ENCODE peak calls at places on chromosomes 12 and 14, in five cellular contexts. V is HCT116, W is mesenchymal stem cell, A is DND-41, F is IMR-90. H is an unnamed sample.

GRCh38 chr14:86708846-86709339 is 1178.9 kb downstream of the FLRT2 start:
- DNase-seq in W (no peak), V (no peak), F (no peak), A (no peak), H (no peak)

GRCh38 chr14:106879241-106879640 is 1352.9 kb downstream of the TMEM121 start:
- DNase-seq in F (no peak), A (peak), W (no peak), V (peak), H (peak)

GRCh38 chr12:75007133-75007532 is 202.5 kb downstream of the KCNC2 start:
- DNase-seq in A (no peak), W (no peak), F (no peak), V (no peak), H (no peak)

GRCh38 chr14:104681689-104682074 is 7.7 kb upstream of the INF2 start:
- DNase-seq in F (peak), A (no peak), V (no peak), W (peak), H (no peak)

GRCh38 chr12:75526655-75527511 is 15.5 kb upstream of the KRR1 start:
- DNase-seq in F (peak), W (peak), V (peak), A (peak), H (peak)

GRCh38 chr12:12836571-12836970 is 23.4 kb downstream of the DDX47 start:
- DNase-seq in F (no peak), V (no peak), W (no peak), A (no peak), H (no peak)

GRCh38 chr12:53603196-53603595 is 23.0 kb downstream of the ATF7 start:
- DNase-seq in A (no peak), W (no peak), V (no peak), F (no peak), H (no peak)

GRCh38 chr12:10400829-10401228 is 8.7 kb downstream of the KLRC4 start:
- DNase-seq in V (no peak), F (peak), A (no peak), W (no peak), H (no peak)

GRCh38 chr12:66111605-66112004 is 18.9 kb downstream of the LLPH start:
- DNase-seq in W (peak), A (no peak), F (no peak), V (no peak), H (no peak)

GRCh38 chr14:68451676-68452387 is 341.0 kb downstream of the ZFP36L1 start:
- DNase-seq in V (no peak), W (no peak), A (no peak), F (no peak), H (no peak)

GRCh38 chr12:53048033-53048779 is 1.7 kb upstream of the TNS2 start:
- DNase-seq in V (no peak), F (no peak), W (peak), A (no peak), H (no peak)

GRCh38 chr12:3228587-3228986 is 151.4 kb downstream of the TSPAN9 start:
- DNase-seq in A (no peak), F (no peak), W (no peak), V (no peak), H (no peak)

GRCh38 chr12:5889381-5890047 is 55.5 kb downstream of the ANO2 start:
- DNase-seq in V (peak), A (peak), F (no peak), W (no peak), H (peak)

GRCh38 chr12:50642035-50642451 is 121.9 kb upstream of the ATF1 start:
- DNase-seq in A (no peak), W (no peak), V (no peak), F (peak), H (no peak)

GRCh38 chr12:5745251-5745888 is 199.7 kb downstream of the ANO2 start:
- DNase-seq in F (peak), A (peak), V (peak), W (peak), H (peak)

GRCh38 chr12:54579696-54580333 is 8.6 kb downstream of the PPP1R1A start:
- DNase-seq in V (peak), A (peak), W (peak), F (peak), H (peak)

GRCh38 chr12:3152013-3152412 is 74.8 kb downstream of the TSPAN9 start:
- DNase-seq in F (no peak), A (no peak), V (no peak), W (peak), H (no peak)

GRCh38 chr14:78029471-78030372 is 140.5 kb upstream of the NRXN3 start:
- DNase-seq in A (no peak), W (no peak), V (no peak), F (no peak), H (no peak)

GRCh38 chr12:92059976-92060375 is 85.7 kb downstream of the BTG1 start:
- DNase-seq in W (peak), F (peak), A (no peak), V (no peak), H (no peak)

GRCh38 chr14:34538871-34539406 is 562 bp downstream of the EAPP start:
- DNase-seq in F (no peak), V (no peak), W (no peak), A (no peak), H (no peak)

GRCh38 chr14:86654558-86655184 is 1124.7 kb downstream of the FLRT2 start:
- DNase-seq in A (peak), W (peak), F (peak), V (peak), H (peak)

GRCh38 chr12:89567691-89568239 is 41.9 kb upstream of the POC1B start:
- DNase-seq in F (no peak), V (no peak), A (no peak), W (no peak), H (no peak)

GRCh38 chr14:105092124-105092911 is 27.1 kb upstream of the GPR132 start:
- DNase-seq in V (no peak), A (no peak), F (no peak), W (peak), H (no peak)

GRCh38 chr14:52153939-52154338 is 85.1 kb upstream of the NID2 start:
- DNase-seq in F (no peak), W (no peak), V (no peak), A (peak), H (no peak)

GRCh38 chr14:104885031-104885972 is 20.2 kb downstream of the CEP170B start:
- DNase-seq in A (no peak), V (no peak), W (no peak), F (no peak), H (no peak)

GRCh38 chr14:68784298-68784910 is 8.5 kb downstream of the ZFP36L1 start:
- DNase-seq in W (peak), A (no peak), F (no peak), V (no peak), H (no peak)

GRCh38 chr14:58272589-58273372 is 25.6 kb upstream of the ARID4A start:
- DNase-seq in F (peak), W (peak), A (no peak), V (no peak), H (peak)

GRCh38 chr14:74955229-74955999 is at the start of gene PGF:
- DNase-seq in W (peak), F (no peak), V (peak), A (no peak), H (no peak)

GRCh38 chr14:37546621-37547447 is 48.2 kb downstream of the FOXA1 start:
- DNase-seq in A (no peak), W (peak), F (peak), V (no peak), H (no peak)

GRCh38 chr12:113259499-113259953 is 38.3 kb downstream of the TPCN1 start:
- DNase-seq in F (no peak), A (no peak), V (no peak), W (peak), H (no peak)

GRCh38 chr14:69877492-69877891 is 1.7 kb upstream of the SMOC1 start:
- DNase-seq in F (peak), A (no peak), W (no peak), V (peak), H (peak)

GRCh38 chr12:105204916-105205315 is 31.1 kb downstream of the APPL2 start:
- DNase-seq in A (no peak), V (no peak), F (peak), W (peak), H (no peak)

GRCh38 chr12:12405882-12406281 is 49.0 kb downstream of the BORCS5 start:
- DNase-seq in W (no peak), A (no peak), V (no peak), F (no peak), H (no peak)

GRCh38 chr12:132367401-132367851 is 38.0 kb upstream of the GALNT9 start:
- DNase-seq in W (no peak), A (no peak), F (no peak), V (no peak), H (no peak)
- H2AFZ ChIP-seq in W (no peak), A (no peak), F (no peak), V (no peak), H (no peak)

GRCh38 chr14:93994919-93995682 is 2.0 kb upstream of the CCDC197 start:
- DNase-seq in A (no peak), V (no peak), W (peak), F (peak), H (no peak)
- H2AFZ ChIP-seq in A (no peak), V (peak), W (no peak), F (peak), H (no peak)

GRCh38 chr14:90426663-90427062 is 29.8 kb downstream of the CALM1 start:
- DNase-seq in W (peak), V (no peak), A (no peak), F (no peak), H (no peak)
- H2AFZ ChIP-seq in W (no peak), V (no peak), A (no peak), F (peak), H (no peak)

DNA sequence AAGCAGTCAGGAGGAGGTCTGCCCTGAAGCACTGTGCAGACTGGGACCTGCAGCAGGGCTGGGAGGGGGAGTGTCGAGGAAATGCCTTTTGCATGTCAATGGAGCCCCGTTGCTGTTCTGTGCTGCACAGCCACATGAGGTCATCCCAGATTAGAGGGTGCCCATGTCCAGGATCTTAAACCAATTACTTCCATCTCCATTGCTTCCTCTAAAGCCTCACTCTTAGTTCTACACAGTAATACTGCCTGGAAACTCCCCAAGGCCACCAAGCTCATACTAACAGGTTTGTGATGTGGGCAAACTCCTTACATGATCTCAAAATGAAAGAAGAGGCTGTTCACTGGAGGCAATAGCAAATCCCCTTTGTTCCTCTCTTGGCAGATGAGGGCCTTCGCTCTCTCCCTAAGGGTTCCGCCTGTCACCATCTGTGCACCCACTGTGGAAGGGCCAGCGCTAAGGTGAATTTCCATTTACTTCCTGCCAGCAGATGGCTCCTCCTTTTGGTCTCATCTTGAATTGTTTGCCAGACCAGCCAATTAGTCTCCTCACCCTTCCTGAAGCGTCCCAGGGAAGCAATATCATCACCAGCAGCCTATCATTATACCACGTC is 35.4 kb upstream of the LTA4H start:
- DNase-seq in F (no peak), W (peak), V (no peak), A (no peak), H (peak)
- H2AFZ ChIP-seq in F (peak), W (no peak), V (peak), A (no peak), H (no peak)

GRCh38 chr12:1523558-1524050 is 70.8 kb downstream of the FBXL14 start:
- DNase-seq in V (no peak), F (no peak), W (no peak), A (no peak), H (no peak)
- H2AFZ ChIP-seq in V (no peak), F (no peak), W (no peak), A (no peak), H (no peak)

DNA sequence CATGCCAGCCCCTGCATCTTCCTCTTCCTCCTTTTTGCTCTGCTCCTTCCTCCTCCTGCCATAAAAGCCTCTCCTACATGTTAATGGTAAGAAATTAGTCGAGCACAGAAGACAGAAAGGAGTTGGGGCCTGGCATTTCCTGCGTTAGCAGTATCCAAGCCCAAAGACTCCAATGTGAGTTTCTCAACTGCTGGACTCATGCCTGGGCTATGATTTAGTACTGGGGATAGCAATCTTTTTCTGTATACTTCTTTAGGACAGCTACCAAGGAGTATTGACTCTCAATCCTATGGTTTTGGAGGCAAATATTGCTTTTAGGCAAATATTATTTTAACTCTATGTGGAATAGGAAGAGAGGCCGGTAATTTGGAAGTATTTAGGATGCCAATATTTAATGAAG is 18.0 kb upstream of the SLC38A4 start:
- DNase-seq in V (no peak), A (no peak), W (no peak), F (peak), H (no peak)
- H2AFZ ChIP-seq in V (no peak), A (no peak), W (no peak), F (no peak), H (no peak)

GRCh38 chr12:96117460-96117859 is 76.7 kb upstream of the ELK3 start:
- DNase-seq in V (no peak), A (no peak), F (no peak), W (no peak), H (no peak)

GRCh38 chr12:96121271-96121711 is 72.9 kb upstream of the ELK3 start:
- DNase-seq in F (peak), W (peak), A (no peak), V (no peak), H (no peak)

DNA sequence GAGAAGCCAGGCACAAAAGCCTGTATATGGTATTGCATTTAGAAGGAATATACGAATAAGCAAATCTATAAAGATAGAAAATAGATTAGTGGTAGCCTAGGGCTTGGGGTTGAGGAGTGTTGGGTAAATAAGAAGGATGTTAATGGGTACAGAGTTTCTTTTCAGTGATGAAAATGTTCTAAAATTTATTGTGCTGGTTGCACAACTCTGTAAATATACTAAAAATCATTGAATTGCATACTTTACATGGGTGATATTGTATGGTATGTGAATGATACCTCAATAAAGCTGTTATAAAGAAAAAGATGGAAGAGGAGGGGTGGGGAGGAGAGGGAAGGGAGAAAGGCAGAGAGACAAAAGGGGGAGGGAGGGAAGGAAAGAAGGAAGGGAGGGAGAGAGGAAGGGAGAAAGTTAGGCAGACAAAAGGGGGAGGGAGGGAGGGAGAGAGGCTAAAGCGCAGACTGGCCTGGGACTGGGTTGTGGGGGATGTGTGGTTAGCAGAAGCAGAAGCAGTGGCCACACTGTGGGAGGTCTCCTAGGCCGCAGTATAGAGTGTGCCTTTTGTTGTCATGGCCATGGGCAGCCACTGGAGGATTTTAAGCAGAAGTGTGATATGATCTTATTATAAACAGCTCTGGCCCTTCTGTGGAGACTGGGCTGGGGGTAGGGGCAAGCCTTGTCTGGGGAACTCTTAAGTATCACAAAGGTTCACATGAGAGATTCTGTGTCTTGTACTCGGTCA is 73.6 kb upstream of the ELK3 start:
- DNase-seq in F (no peak), V (no peak), A (no peak), W (peak), H (no peak)
- H2AFZ ChIP-seq in F (no peak), V (no peak), A (no peak), W (no peak), H (no peak)

DNA sequence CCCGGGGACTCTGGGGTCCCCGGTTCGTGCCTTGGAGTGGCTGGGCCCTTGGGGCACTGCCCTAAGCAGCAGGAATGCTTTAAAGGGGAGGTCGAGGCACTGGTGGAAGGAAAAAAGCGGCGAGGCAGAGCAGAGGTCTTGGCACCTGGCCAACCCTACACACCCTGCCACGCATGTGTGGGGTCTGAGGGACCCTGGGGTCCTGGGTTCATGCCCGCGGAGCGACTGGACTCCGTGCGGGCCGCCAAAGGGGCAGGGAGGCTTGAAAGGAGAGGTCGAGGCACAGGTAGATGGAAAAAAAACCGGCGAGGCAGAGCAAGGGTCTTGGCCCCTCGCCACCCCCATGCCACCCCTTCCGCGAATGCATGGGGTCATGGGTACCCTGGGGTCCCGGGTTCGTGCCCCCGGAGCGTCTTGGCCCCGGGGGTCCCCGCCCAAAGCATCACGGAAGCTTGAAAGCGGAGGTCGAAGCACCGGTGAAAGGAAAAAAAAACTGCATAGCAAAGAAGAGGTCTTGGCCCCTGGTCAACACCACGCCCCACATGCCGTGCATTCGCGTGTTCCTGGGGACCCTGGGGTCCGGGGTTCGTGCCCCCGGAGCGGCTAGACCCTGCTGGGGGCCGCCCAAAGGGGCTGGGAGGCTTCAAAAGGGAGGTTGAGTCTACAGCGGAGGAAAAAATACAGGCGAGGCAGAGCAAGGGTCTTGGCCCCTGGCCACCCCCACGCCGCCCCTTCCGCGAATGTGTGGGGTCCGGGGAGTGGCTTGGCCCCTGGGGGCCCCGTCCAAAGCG is 312.9 kb downstream of the ALG10 start:
- DNase-seq in W (no peak), F (no peak), A (no peak), V (no peak), H (no peak)
- H2AFZ ChIP-seq in W (no peak), F (no peak), A (no peak), V (no peak), H (no peak)

GRCh38 chr12:115947696-115948062 is 329.8 kb downstream of the MED13L start:
- DNase-seq in V (no peak), W (no peak), A (no peak), F (no peak), H (no peak)

GRCh38 chr12:115950959-115951358 is 326.5 kb downstream of the MED13L start:
- DNase-seq in F (no peak), A (no peak), W (no peak), V (no peak), H (no peak)

GRCh38 chr12:115953031-115953430 is 324.5 kb downstream of the MED13L start:
- DNase-seq in V (no peak), W (no peak), F (no peak), A (no peak), H (no peak)

GRCh38 chr12:115946867-115947695 is 330.4 kb downstream of the MED13L start:
- DNase-seq in F (peak), W (no peak), V (no peak), A (no peak), H (no peak)

DNA sequence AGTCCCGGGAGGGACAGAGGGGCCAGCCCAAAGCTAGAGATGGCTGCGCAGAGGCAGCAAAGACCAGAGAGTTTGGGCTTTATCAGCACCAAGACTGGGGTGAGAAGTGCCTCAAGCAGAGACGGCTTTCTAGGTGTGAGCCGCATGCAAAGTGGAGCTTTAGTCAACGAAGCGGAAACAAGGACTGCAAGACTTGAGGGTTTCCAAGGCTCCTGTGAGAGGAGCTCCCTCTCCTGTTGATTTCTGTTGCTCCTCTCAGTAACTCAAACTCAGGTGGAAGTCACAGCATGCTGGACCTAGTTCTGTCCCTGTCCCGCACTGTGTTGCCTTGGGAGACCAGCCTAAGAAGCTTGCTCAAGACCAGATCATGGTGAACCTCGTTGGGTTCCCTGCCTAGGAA is 327.8 kb downstream of the MED13L start:
- DNase-seq in A (no peak), W (no peak), F (no peak), V (no peak), H (no peak)
- H2AFZ ChIP-seq in A (no peak), W (no peak), F (no peak), V (no peak), H (no peak)

H was measured in OCI-LY7.